ENCODE peak calls at places on chromosomes 16 and 17, in seven cellular contexts. One of them, this sample, is unnamed.

GRCh38 chr17:81960130-81960958 is 643 bp downstream of the NOTUM start:
- DNase-seq in IMR-90: no peak
- DNase-seq in neuronal stem cell: no peak
- DNase-seq in mesendoderm: peak; percentile 59
- DNase-seq in H9: peak; percentile 69
- DNase-seq in mesenchymal stem cell: no peak
- DNase-seq in H1: peak; percentile 68
- DNase-seq in this sample: no peak

GRCh38 chr16:81889896-81890634 is 111.0 kb downstream of the PLCG2 start:
- DNase-seq in IMR-90: peak; percentile 51
- DNase-seq in neuronal stem cell: peak; percentile 65
- DNase-seq in mesendoderm: peak; percentile 87
- DNase-seq in H9: peak; percentile 79
- DNase-seq in mesenchymal stem cell: peak; percentile 60
- DNase-seq in H1: peak; percentile 79
- DNase-seq in this sample: peak; percentile 40

GRCh38 chr16:964696-965395 is 5.9 kb downstream of the LMF1 start:
- DNase-seq in IMR-90: no peak
- DNase-seq in neuronal stem cell: no peak
- DNase-seq in mesendoderm: no peak
- DNase-seq in H9: no peak
- DNase-seq in mesenchymal stem cell: no peak
- DNase-seq in H1: no peak
- DNase-seq in this sample: no peak

GRCh38 chr16:57138281-57138935 is 46.0 kb downstream of the CPNE2 start:
- DNase-seq in IMR-90: no peak
- DNase-seq in neuronal stem cell: no peak
- DNase-seq in mesendoderm: no peak
- DNase-seq in H9: no peak
- DNase-seq in mesenchymal stem cell: no peak
- DNase-seq in H1: no peak
- DNase-seq in this sample: no peak

GRCh38 chr17:79977711-79978544 is 57.7 kb downstream of the TBC1D16 start:
- DNase-seq in IMR-90: no peak
- DNase-seq in neuronal stem cell: no peak
- DNase-seq in mesendoderm: peak; percentile 33
- DNase-seq in H9: peak; percentile 31
- DNase-seq in mesenchymal stem cell: no peak
- DNase-seq in H1: no peak
- DNase-seq in this sample: no peak

GRCh38 chr16:80837421-80838263 is 33.2 kb upstream of the CDYL2 start:
- DNase-seq in IMR-90: no peak
- DNase-seq in neuronal stem cell: no peak
- DNase-seq in mesendoderm: no peak
- DNase-seq in H9: no peak
- DNase-seq in mesenchymal stem cell: no peak
- DNase-seq in H1: no peak
- DNase-seq in this sample: peak; percentile 73

GRCh38 chr17:47702391-47702995 is 8.5 kb downstream of the TBKBP1 start:
- DNase-seq in IMR-90: no peak
- DNase-seq in neuronal stem cell: no peak
- DNase-seq in mesendoderm: no peak
- DNase-seq in H9: no peak
- DNase-seq in mesenchymal stem cell: no peak
- DNase-seq in H1: no peak
- DNase-seq in this sample: no peak

GRCh38 chr17:65292430-65292829 is 155.3 kb downstream of the RGS9 start:
- DNase-seq in IMR-90: no peak
- DNase-seq in neuronal stem cell: no peak
- DNase-seq in mesendoderm: no peak
- DNase-seq in H9: no peak
- DNase-seq in mesenchymal stem cell: no peak
- DNase-seq in H1: no peak
- DNase-seq in this sample: no peak

GRCh38 chr17:70906808-70907207 is 737.5 kb downstream of the KCNJ2 start:
- DNase-seq in IMR-90: peak; percentile 62
- DNase-seq in neuronal stem cell: peak; percentile 24
- DNase-seq in mesendoderm: peak; percentile 73
- DNase-seq in H9: peak; percentile 46
- DNase-seq in mesenchymal stem cell: peak; percentile 79
- DNase-seq in H1: no peak
- DNase-seq in this sample: no peak

GRCh38 chr17:80261159-80261894 is 675 bp downstream of the RNF213 start:
- DNase-seq in IMR-90: peak; percentile 32
- DNase-seq in neuronal stem cell: peak; percentile 79
- DNase-seq in mesendoderm: peak; percentile 97
- DNase-seq in H9: peak; percentile 95
- DNase-seq in mesenchymal stem cell: peak; percentile 60
- DNase-seq in H1: peak; percentile 86
- DNase-seq in this sample: peak; percentile 52

GRCh38 chr17:10059684-10060211 is 138.7 kb downstream of the GAS7 start:
- DNase-seq in IMR-90: peak; percentile 15
- DNase-seq in neuronal stem cell: no peak
- DNase-seq in mesendoderm: no peak
- DNase-seq in H9: no peak
- DNase-seq in mesenchymal stem cell: peak; percentile 65
- DNase-seq in H1: no peak
- DNase-seq in this sample: peak; percentile 62

GRCh38 chr16:49776085-49776501 is 79.8 kb downstream of the ZNF423 start:
- DNase-seq in IMR-90: no peak
- DNase-seq in neuronal stem cell: no peak
- DNase-seq in mesendoderm: peak; percentile 75
- DNase-seq in H9: peak; percentile 84
- DNase-seq in mesenchymal stem cell: peak; percentile 18
- DNase-seq in H1: peak; percentile 77
- DNase-seq in this sample: no peak

GRCh38 chr17:56928586-56928985 is 14.7 kb upstream of the TRIM25 start:
- DNase-seq in IMR-90: no peak
- DNase-seq in neuronal stem cell: no peak
- DNase-seq in mesendoderm: no peak
- DNase-seq in H9: no peak
- DNase-seq in mesenchymal stem cell: no peak
- DNase-seq in H1: no peak
- DNase-seq in this sample: no peak

GRCh38 chr16:21100447-21100846 is 50.2 kb downstream of the DNAH3 start:
- DNase-seq in IMR-90: peak; percentile 90
- DNase-seq in neuronal stem cell: no peak
- DNase-seq in mesendoderm: no peak
- DNase-seq in H9: no peak
- DNase-seq in mesenchymal stem cell: peak; percentile 68
- DNase-seq in H1: no peak
- DNase-seq in this sample: no peak

GRCh38 chr17:42809250-42809649 is 10.6 kb downstream of the CNTD1 start:
- DNase-seq in IMR-90: peak; percentile 93
- DNase-seq in neuronal stem cell: no peak
- DNase-seq in mesendoderm: no peak
- DNase-seq in H9: no peak
- DNase-seq in mesenchymal stem cell: peak; percentile 72
- DNase-seq in H1: no peak
- DNase-seq in this sample: peak; percentile 12

GRCh38 chr17:79970576-79971068 is 65.0 kb downstream of the TBC1D16 start:
- DNase-seq in IMR-90: peak; percentile 10
- DNase-seq in neuronal stem cell: no peak
- DNase-seq in mesendoderm: peak; percentile 83
- DNase-seq in H9: peak; percentile 85
- DNase-seq in mesenchymal stem cell: peak; percentile 15
- DNase-seq in H1: no peak
- DNase-seq in this sample: peak; percentile 35

GRCh38 chr17:61285483-61286320 is 113.9 kb upstream of the TBX2 start:
- DNase-seq in IMR-90: peak; percentile 98
- DNase-seq in neuronal stem cell: no peak
- DNase-seq in mesendoderm: peak; percentile 91
- DNase-seq in H9: peak; percentile 52
- DNase-seq in mesenchymal stem cell: peak; percentile 97
- DNase-seq in H1: no peak
- DNase-seq in this sample: no peak

DNA sequence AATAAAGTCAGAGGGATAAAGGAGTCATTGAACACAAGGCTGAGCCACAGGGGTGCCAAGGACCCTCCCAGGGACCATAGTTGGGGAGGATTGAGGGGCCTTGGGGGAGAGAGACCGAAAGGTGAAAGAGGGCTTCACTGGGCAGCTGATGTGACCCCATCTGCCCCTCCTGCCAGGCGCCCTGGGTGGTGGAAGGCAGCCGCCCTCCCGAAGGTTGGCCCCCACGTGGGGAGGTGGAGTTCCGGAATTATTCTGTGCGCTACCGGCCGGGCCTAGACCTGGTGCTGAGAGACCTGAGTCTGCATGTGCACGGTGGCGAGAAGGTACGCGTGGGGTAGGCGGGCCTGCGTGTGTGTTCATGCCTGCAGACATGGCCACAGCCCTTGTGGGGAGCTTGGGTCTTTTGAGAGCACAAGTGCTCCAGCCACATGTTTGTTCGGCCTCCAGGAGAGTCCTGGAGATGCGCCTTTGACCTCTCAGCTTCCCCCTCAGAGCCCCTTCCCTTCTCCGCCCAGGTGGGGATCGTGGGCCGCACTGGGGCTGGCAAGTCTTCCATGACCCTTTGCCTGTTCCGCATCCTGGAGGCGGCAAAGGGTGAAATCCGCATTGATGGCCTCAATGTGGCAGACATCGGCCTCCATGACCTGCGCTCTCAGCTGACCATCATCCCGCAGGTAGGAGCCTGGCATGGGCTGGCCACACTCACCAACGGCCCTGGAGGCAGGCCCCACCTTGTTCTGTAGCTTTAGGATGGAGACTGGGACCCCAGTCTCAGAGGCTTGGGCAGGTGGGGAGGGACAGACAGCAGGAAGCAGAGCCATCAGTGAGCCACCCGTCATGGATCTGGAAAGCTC is 24.1 kb downstream of the ANKRD40 start:
- DNase-seq in IMR-90: no peak
- DNase-seq in neuronal stem cell: no peak
- DNase-seq in mesendoderm: no peak
- DNase-seq in H9: no peak
- DNase-seq in mesenchymal stem cell: no peak
- DNase-seq in H1: no peak
- DNase-seq in this sample: no peak
- H2BK120ac ChIP-seq in IMR-90: no peak overlapping the region
- H2BK120ac ChIP-seq in neuronal stem cell: peak overlapping the region; percentile 6
- H2BK120ac ChIP-seq in mesendoderm: no peak overlapping the region
- H2BK120ac ChIP-seq in H9: no peak overlapping the region
- H2BK120ac ChIP-seq in mesenchymal stem cell: no peak overlapping the region
- H2BK120ac ChIP-seq in H1: no peak overlapping the region
- H2BK120ac ChIP-seq in this sample: no peak overlapping the region

GRCh38 chr17:63704259-63704576 is 4.3 kb upstream of the LIMD2 start:
- DNase-seq in IMR-90: no peak
- DNase-seq in neuronal stem cell: no peak
- DNase-seq in mesendoderm: no peak
- DNase-seq in H9: no peak
- DNase-seq in mesenchymal stem cell: no peak
- DNase-seq in H1: no peak
- DNase-seq in this sample: no peak
- H3K4me1 ChIP-seq in IMR-90: no peaks in the 10 kb centered on the region
- H3K4me1 ChIP-seq in neuronal stem cell: peaks cover 11% of the 10 kb centered on the region
- H3K4me1 ChIP-seq in mesendoderm: peaks cover 9% of the 10 kb centered on the region
- H3K4me1 ChIP-seq in H9: no peaks in the 10 kb centered on the region
- H3K4me1 ChIP-seq in mesenchymal stem cell: peaks cover 12% of the 10 kb centered on the region
- H3K4me1 ChIP-seq in H1: peaks cover 14% of the 10 kb centered on the region
- H3K4me1 ChIP-seq in this sample: peaks cover 4% of the 10 kb centered on the region

DNA sequence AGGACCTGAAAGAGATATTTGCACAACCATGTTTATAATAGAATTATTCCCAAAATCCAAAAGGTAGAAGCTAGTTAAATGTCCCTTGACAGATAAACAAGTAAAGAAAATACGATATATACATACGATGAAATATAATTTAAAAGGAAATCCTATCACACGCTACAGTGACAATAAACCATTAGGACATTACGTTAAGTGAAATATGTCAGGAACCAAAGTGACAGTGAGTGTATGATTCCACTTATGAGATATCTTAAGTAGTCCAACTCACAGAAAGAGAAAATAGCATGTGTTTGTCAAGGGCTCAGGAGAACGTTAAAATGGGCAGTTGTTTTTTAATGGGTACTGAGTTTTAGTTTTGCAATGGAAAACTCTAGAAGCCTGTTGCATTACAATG is 212.7 kb upstream of the PMFBP1 start:
- DNase-seq in IMR-90: no peak
- DNase-seq in neuronal stem cell: no peak
- DNase-seq in mesendoderm: no peak
- DNase-seq in H9: no peak
- DNase-seq in mesenchymal stem cell: no peak
- DNase-seq in H1: no peak
- DNase-seq in this sample: no peak
- H2BK120ac ChIP-seq in IMR-90: no peak overlapping the region
- H2BK120ac ChIP-seq in neuronal stem cell: no peak overlapping the region
- H2BK120ac ChIP-seq in mesendoderm: no peak overlapping the region
- H2BK120ac ChIP-seq in H9: no peak overlapping the region
- H2BK120ac ChIP-seq in mesenchymal stem cell: no peak overlapping the region
- H2BK120ac ChIP-seq in H1: no peak overlapping the region
- H2BK120ac ChIP-seq in this sample: no peak overlapping the region

GRCh38 chr17:83085103-83085502 is 5.7 kb downstream of the METRNL start:
- DNase-seq in IMR-90: no peak
- DNase-seq in neuronal stem cell: no peak
- DNase-seq in mesendoderm: no peak
- DNase-seq in H9: no peak
- DNase-seq in mesenchymal stem cell: no peak
- DNase-seq in H1: no peak
- DNase-seq in this sample: peak; percentile 62

GRCh38 chr17:83085526-83086196 is 6.3 kb downstream of the METRNL start:
- DNase-seq in IMR-90: no peak
- DNase-seq in neuronal stem cell: no peak
- DNase-seq in mesendoderm: no peak
- DNase-seq in H9: no peak
- DNase-seq in mesenchymal stem cell: no peak
- DNase-seq in H1: no peak
- DNase-seq in this sample: no peak

GRCh38 chr17:83083368-83084201 is 4.2 kb downstream of the METRNL start:
- DNase-seq in IMR-90: peak; percentile 99
- DNase-seq in neuronal stem cell: no peak
- DNase-seq in mesendoderm: peak; percentile 93
- DNase-seq in H9: peak; percentile 68
- DNase-seq in mesenchymal stem cell: peak; percentile 91
- DNase-seq in H1: no peak
- DNase-seq in this sample: peak; percentile 77

GRCh38 chr17:83084214-83084613 is 4.8 kb downstream of the METRNL start:
- DNase-seq in IMR-90: no peak
- DNase-seq in neuronal stem cell: no peak
- DNase-seq in mesendoderm: no peak
- DNase-seq in H9: no peak
- DNase-seq in mesenchymal stem cell: no peak
- DNase-seq in H1: no peak
- DNase-seq in this sample: no peak

GRCh38 chr17:83084621-83085056 is 5.2 kb downstream of the METRNL start:
- DNase-seq in IMR-90: no peak
- DNase-seq in neuronal stem cell: no peak
- DNase-seq in mesendoderm: no peak
- DNase-seq in H9: no peak
- DNase-seq in mesenchymal stem cell: no peak
- DNase-seq in H1: no peak
- DNase-seq in this sample: no peak
- H3K4me1 ChIP-seq in IMR-90: peaks cover 51% of the 10 kb centered on the region
- H3K4me1 ChIP-seq in neuronal stem cell: peaks cover 7% of the 10 kb centered on the region
- H3K4me1 ChIP-seq in mesendoderm: peaks cover 5% of the 10 kb centered on the region
- H3K4me1 ChIP-seq in H9: peaks cover 11% of the 10 kb centered on the region
- H3K4me1 ChIP-seq in mesenchymal stem cell: peaks cover 75% of the 10 kb centered on the region
- H3K4me1 ChIP-seq in H1: peaks cover 32% of the 10 kb centered on the region
- H3K4me1 ChIP-seq in this sample: peaks cover 78% of the 10 kb centered on the region